ENCODE peak calls at places on chromosomes 6 and 20, in five cellular contexts. R, O, X, J and U are unnamed samples.

GRCh38 chr6:133699986-133700385 is 188.9 kb upstream of the TCF21 start:
- DNase-seq in R (no peak), O (peak; percentile 77), X (no peak), J (no peak), U (no peak)

GRCh38 chr6:111776236-111777189 is 96.7 kb downstream of the FYN start:
- DNase-seq in R (no peak), O (no peak), X (no peak), J (no peak), U (no peak)

GRCh38 chr6:51893356-51893755 is 194.1 kb downstream of the PKHD1 start:
- DNase-seq in R (no peak), O (no peak), X (no peak), J (no peak), U (no peak)

GRCh38 chr6:105397987-105398386 is 4.9 kb downstream of the PREP start:
- DNase-seq in R (no peak), O (no peak), X (no peak), J (no peak), U (no peak)

GRCh38 chr6:69594405-69594804 is 202.4 kb downstream of the LMBRD1 start:
- DNase-seq in R (no peak), O (no peak), X (no peak), J (no peak), U (no peak)

GRCh38 chr20:55160996-55161395 is 685.6 kb downstream of the DOK5 start:
- DNase-seq in R (no peak), O (no peak), X (no peak), J (no peak), U (no peak)

GRCh38 chr6:68559716-68560115 is 75.4 kb upstream of the ADGRB3 start:
- DNase-seq in R (no peak), O (no peak), X (peak; percentile 21), J (no peak), U (no peak)

GRCh38 chr6:35240838-35241801 is 18.4 kb upstream of the ZNF76 start:
- DNase-seq in R (peak; percentile 78), O (peak; percentile 62), X (peak; percentile 89), J (peak; percentile 77), U (no peak)

GRCh38 chr20:51628533-51629398 is 86.2 kb upstream of the NFATC2 start:
- DNase-seq in R (no peak), O (peak; percentile 93), X (no peak), J (no peak), U (peak; percentile 87)

GRCh38 chr6:91782789-91783188 is 1195.9 kb upstream of the MAP3K7 start:
- DNase-seq in R (no peak), O (no peak), X (no peak), J (no peak), U (no peak)

GRCh38 chr6:150069707-150070106 is 786 bp upstream of the ULBP3 start:
- DNase-seq in R (no peak), O (no peak), X (peak; percentile 30), J (no peak), U (no peak)

GRCh38 chr20:53842301-53843099 is 227.9 kb downstream of the BCAS1 start:
- DNase-seq in R (no peak), O (no peak), X (no peak), J (no peak), U (no peak)

GRCh38 chr6:27837636-27838512 is 74.3 kb downstream of the OR2B2 start:
- DNase-seq in R (peak; percentile 68), O (peak; percentile 100), X (peak; percentile 74), J (peak; percentile 61), U (peak; percentile 98)

GRCh38 chr20:36339646-36340592 is 33.8 kb downstream of the DLGAP4 start:
- DNase-seq in R (no peak), O (no peak), X (no peak), J (no peak), U (no peak)

GRCh38 chr6:72832271-72832670 is 210.4 kb downstream of the KCNQ5 start:
- DNase-seq in R (no peak), O (peak; percentile 18), X (no peak), J (no peak), U (no peak)

GRCh38 chr6:157761331-157761921 is 61.6 kb upstream of the SNX9 start:
- DNase-seq in R (no peak), O (peak; percentile 84), X (no peak), J (no peak), U (no peak)

GRCh38 chr20:43507150-43508080 is at the start of gene L3MBTL1:
- DNase-seq in R (peak; percentile 9), O (peak; percentile 33), X (peak; percentile 82), J (peak; percentile 55), U (no peak)